ENCODE peak calls at places on chromosomes 1 and 21, in nine cellular contexts. C is endodermal cell; R is heart right ventricle; K is osteocyte; B is PC-9; T is suprapubic skin; M is ovary; P is CD4-positive, alpha-beta T cell; D is lower lobe of right lung. J is an unnamed sample.

GRCh38 chr1:52569333-52570265 is 16.7 kb upstream of the TUT4 start:
- DNase-seq in R (no peak), K (no peak), B (no peak), T (no peak), P (no peak), D (no peak), C (no peak), M (no peak), J (no peak)

GRCh38 chr1:70397013-70397412 is 14.1 kb upstream of the CTH start:
- DNase-seq in C (no peak), M (no peak), R (no peak), B (no peak), T (no peak), K (no peak), P (no peak), D (no peak), J (no peak)

GRCh38 chr1:42941640-42942330 is 16.9 kb downstream of the SLC2A1 start:
- DNase-seq in B (peak; percentile 92), R (peak; percentile 76), T (no peak), M (no peak), C (peak; percentile 58), K (peak; percentile 91), P (no peak), D (peak; percentile 84), J (peak; percentile 88)

GRCh38 chr1:56456426-56457101 is 122.8 kb downstream of the PLPP3 start:
- DNase-seq in C (no peak), B (no peak), P (no peak), M (no peak), D (no peak), R (peak; percentile 46), K (no peak), T (no peak), J (no peak)

GRCh38 chr1:19461352-19461645 is 24.0 kb downstream of the CAPZB start:
- DNase-seq in M (no peak), D (no peak), C (peak; percentile 75), P (no peak), K (no peak), T (no peak), B (no peak), R (no peak), J (no peak)

GRCh38 chr1:23578311-23578996 is 19.2 kb upstream of the ID3 start:
- DNase-seq in M (no peak), B (no peak), P (no peak), C (no peak), K (no peak), R (no peak), D (no peak), T (no peak), J (no peak)

GRCh38 chr1:4602536-4603316 is 51.7 kb upstream of the AJAP1 start:
- DNase-seq in K (no peak), P (no peak), C (peak; percentile 48), M (no peak), B (no peak), D (no peak), T (no peak), R (no peak), J (no peak)

GRCh38 chr1:235844776-235845175 is 21.9 kb downstream of the LYST start:
- DNase-seq in R (no peak), C (no peak), D (no peak), B (no peak), K (no peak), T (no peak), M (no peak), P (no peak), J (no peak)

GRCh38 chr1:69777933-69778332 is 210.2 kb downstream of the LRRC7 start:
- DNase-seq in C (no peak), R (no peak), P (no peak), D (no peak), M (no peak), K (no peak), T (no peak), B (no peak), J (no peak)

GRCh38 chr1:227330709-227331108 is 12.4 kb upstream of the CDC42BPA start:
- DNase-seq in T (no peak), D (no peak), C (no peak), M (no peak), B (no peak), K (no peak), P (no peak), R (no peak), J (no peak)

GRCh38 chr1:109247401-109248365 is 1.7 kb upstream of the CELSR2 start:
- DNase-seq in C (no peak), M (no peak), T (peak; percentile 72), D (no peak), P (no peak), R (no peak), B (no peak), K (no peak), J (peak; percentile 46)

GRCh38 chr1:207336559-207337467 is 15.3 kb downstream of the CD55 start:
- DNase-seq in P (no peak), B (no peak), K (no peak), C (no peak), R (no peak), M (no peak), D (no peak), T (no peak), J (no peak)

GRCh38 chr21:35976481-35976880 is 83.8 kb downstream of the SETD4 start:
- DNase-seq in T (no peak), P (no peak), K (no peak), M (no peak), B (no peak), C (no peak), D (no peak), R (no peak), J (no peak)

GRCh38 chr1:164771568-164772350 is 212.8 kb downstream of the PBX1 start:
- DNase-seq in T (no peak), R (no peak), M (no peak), B (peak; percentile 86), C (no peak), K (no peak), P (no peak), D (no peak), J (no peak)

GRCh38 chr1:71350805-71351204 is 270.0 kb upstream of the ZRANB2 start:
- DNase-seq in B (no peak), C (no peak), K (no peak), D (no peak), R (no peak), T (no peak), M (no peak), P (no peak), J (no peak)

GRCh38 chr21:44370027-44370735 is 16.8 kb downstream of the TRPM2 start:
- DNase-seq in P (no peak), C (peak; percentile 88), M (peak; percentile 63), T (no peak), K (no peak), R (no peak), B (peak; percentile 12), D (no peak), J (peak; percentile 74)

GRCh38 chr1:44326821-44327465 is 28.1 kb downstream of the ERI3 start:
- DNase-seq in M (no peak), C (no peak), K (no peak), B (peak; percentile 9), R (no peak), T (no peak), D (no peak), P (no peak), J (no peak)

GRCh38 chr1:201269241-201269640 is 14.1 kb upstream of the PKP1 start:
- DNase-seq in B (no peak), C (peak; percentile 12), T (peak; percentile 34), R (no peak), P (no peak), M (no peak), D (no peak), K (no peak), J (no peak)

DNA sequence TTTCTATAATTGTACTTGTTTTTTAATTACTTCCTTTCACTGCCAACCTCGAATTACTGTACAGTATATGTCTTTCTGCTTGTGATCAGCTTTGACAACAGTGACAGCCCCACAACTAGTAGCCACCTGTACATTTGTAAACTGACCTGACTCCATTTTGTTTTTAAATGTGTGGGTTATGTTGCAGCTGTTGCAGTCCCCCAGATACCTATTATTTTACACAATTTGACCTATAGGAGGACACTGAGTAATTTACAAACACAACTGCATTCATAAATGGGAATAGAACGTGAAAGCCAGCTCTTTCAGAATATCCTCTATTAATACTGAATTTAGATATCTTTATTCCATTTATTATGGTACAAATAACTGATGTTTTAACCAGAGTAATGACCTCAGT is 2.5 kb upstream of the VAMP3 start:
- DNase-seq in K (no peak), M (no peak), C (no peak), P (no peak), T (no peak), R (no peak), D (no peak), B (no peak), J (no peak)
- TF ChIP-seq CTCF in K (no peak), M (no peak), C (no peak), P (no peak), T (no peak), R (no peak), D (no peak), B (no peak), J (no peak)

DNA sequence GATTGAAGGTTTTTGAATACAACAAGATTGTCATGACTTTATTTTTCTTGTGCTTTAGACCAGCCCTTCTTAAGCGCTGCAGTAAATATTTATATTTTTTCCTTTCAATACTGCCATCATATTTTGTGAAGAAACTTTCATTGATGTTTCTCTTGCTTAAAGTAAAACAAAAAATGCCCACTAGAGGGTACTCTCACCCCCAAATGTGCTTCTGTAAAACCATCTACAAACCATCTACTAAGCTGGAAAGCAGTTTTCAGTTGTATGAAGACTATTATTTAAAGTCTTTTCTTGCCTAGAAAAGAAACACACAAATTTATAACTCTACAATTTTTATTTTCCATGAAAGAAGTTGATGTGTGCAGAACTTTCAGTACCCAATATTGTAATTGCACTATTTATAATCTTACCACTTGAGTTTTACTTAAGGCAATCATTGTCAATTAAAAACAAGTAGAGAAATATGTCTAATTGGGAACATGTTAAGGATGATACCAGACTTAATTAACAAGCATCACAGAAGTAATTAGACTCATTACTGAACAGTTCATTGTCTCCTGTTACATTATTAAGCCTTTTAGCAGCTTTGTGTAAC is 10.7 kb downstream of the LEPR start:
- DNase-seq in T (no peak), B (no peak), C (no peak), K (no peak), M (no peak), D (no peak), P (no peak), R (no peak), J (no peak)
- TF ChIP-seq CTCF in T (peak; percentile 16), B (peak; percentile 70), C (peak; percentile 83), K (peak; percentile 76), M (peak; percentile 49), D (peak; percentile 66), P (peak; percentile 83), R (peak; percentile 43), J (peak; percentile 62)

DNA sequence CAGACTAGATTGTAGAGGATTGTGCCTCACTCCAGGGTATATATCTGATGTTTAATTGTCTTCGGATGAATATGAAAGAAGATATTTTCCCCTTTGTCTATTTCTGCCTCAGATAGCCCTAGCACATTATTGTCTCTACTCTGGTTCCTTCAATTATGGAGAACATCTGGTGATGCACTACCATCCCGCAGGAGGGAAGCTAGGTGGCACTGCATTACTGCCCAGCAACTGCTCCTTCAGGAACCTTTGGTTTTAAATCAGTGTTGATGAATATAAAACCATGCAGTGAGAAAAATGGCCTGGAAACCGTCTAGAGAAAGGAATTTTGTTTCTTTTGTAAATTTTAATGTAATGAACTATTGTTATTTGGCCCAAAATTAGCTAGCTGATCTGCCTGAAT is 68.5 kb downstream of the GPR88 start:
- DNase-seq in D (no peak), M (peak; percentile 44), B (peak; percentile 22), T (no peak), R (peak; percentile 47), P (no peak), K (no peak), C (peak; percentile 58), J (no peak)
- TF ChIP-seq CTCF in D (peak; percentile 62), M (peak; percentile 54), B (peak; percentile 90), T (no peak), R (peak; percentile 45), P (no peak), K (peak; percentile 92), C (peak; percentile 77), J (peak; percentile 71)

GRCh38 chr1:115613767-115614166 is 28.0 kb upstream of the VANGL1 start:
- DNase-seq in R (no peak), C (no peak), B (no peak), M (no peak), D (no peak), T (no peak), P (no peak), K (no peak), J (no peak)
- TF ChIP-seq CTCF in R (no peak), C (no peak), B (no peak), M (no peak), D (no peak), T (no peak), P (no peak), K (no peak), J (no peak)